ENCODE peak calls at places on chromosome X, in six cellular contexts. V is non-pigmented ciliary epithelial cell, L is fibroblast of villous mesenchyme, J is HAP-1, K is endodermal cell, M is LHCN-M2. R is an unnamed sample.

GRCh38 chrX:47413179-47413594 is 42.8 kb downstream of the ZNF157 start:
- DNase-seq in V (no peak), L (no peak), J (no peak), K (no peak), M (no peak), R (no peak)

GRCh38 chrX:18875256-18875878 is 108.5 kb downstream of the PHKA2 start:
- DNase-seq in V (no peak), L (no peak), J (no peak), K (peak; percentile 44), M (no peak), R (peak; percentile 55)

GRCh38 chrX:16838202-16839066 is 31.7 kb downstream of the RBBP7 start:
- DNase-seq in V (no peak), L (peak; percentile 84), J (no peak), K (no peak), M (peak; percentile 82), R (no peak)

GRCh38 chrX:48919360-48919821 is 567 bp upstream of the PIM2 start:
- DNase-seq in V (no peak), L (no peak), J (peak; percentile 4), K (peak; percentile 83), M (peak; percentile 14), R (no peak)

GRCh38 chrX:51694254-51694653 is 11.6 kb upstream of the CENPVL2 start:
- DNase-seq in V (no peak), L (no peak), J (no peak), K (peak; percentile 20), M (no peak), R (no peak)

GRCh38 chrX:30663317-30663716 is 10.1 kb downstream of the GK start:
- DNase-seq in V (no peak), L (no peak), J (no peak), K (no peak), M (no peak), R (no peak)

GRCh38 chrX:84187501-84188319 is at the start of gene RPS6KA6:
- DNase-seq in V (no peak), L (peak; percentile 8), J (peak; percentile 51), K (peak; percentile 81), M (peak; percentile 13), R (no peak)

GRCh38 chrX:66008403-66008970 is 31.4 kb downstream of the VSIG4 start:
- DNase-seq in V (no peak), L (no peak), J (no peak), K (no peak), M (no peak), R (no peak)

GRCh38 chrX:107658660-107659059 is 30.4 kb downstream of the PRPS1 start:
- DNase-seq in V (no peak), L (no peak), J (no peak), K (no peak), M (no peak), R (no peak)